ENCODE peak calls at places on chromosomes 4 and X, in nine cellular contexts. C is HCT116; D is neuronal stem cell; J is right lobe of liver; S is A673; T is dorsolateral prefrontal cortex; F is heart left ventricle; R is aorta; V is naive thymus-derived CD4-positive, alpha-beta T cell. K is an unnamed sample.

GRCh38 chr4:167897116-167897515 is 195.2 kb upstream of the ANXA10 start:
- DNase-seq in C (peak; percentile 23), D (peak; percentile 68), J (no peak), S (peak; percentile 3), T (no peak), F (no peak), R (no peak), V (no peak), K (peak; percentile 68)

GRCh38 chr4:82989567-82990429 is 20.8 kb downstream of the LIN54 start:
- DNase-seq in C (no peak), D (no peak), J (no peak), S (no peak), T (no peak), F (no peak), R (no peak), V (peak; percentile 15), K (no peak)

GRCh38 chr4:71294301-71294700 is 44.5 kb upstream of the SLC4A4 start:
- DNase-seq in C (no peak), D (no peak), J (no peak), S (no peak), T (no peak), F (no peak), R (no peak), V (no peak), K (peak; percentile 19)

GRCh38 chr4:186203391-186203802 is 12.0 kb downstream of the CYP4V2 start:
- DNase-seq in C (no peak), D (no peak), J (no peak), S (peak; percentile 90), T (no peak), F (no peak), R (no peak), V (no peak), K (no peak)

GRCh38 chr4:120018786-120019185 is 47.9 kb downstream of the MAD2L1 start:
- DNase-seq in C (no peak), D (no peak), J (no peak), S (no peak), T (no peak), F (no peak), R (no peak), V (no peak), K (no peak)

GRCh38 chr4:165520071-165520470 is 141.3 kb downstream of the CPE start:
- DNase-seq in C (no peak), D (no peak), J (no peak), S (no peak), T (no peak), F (no peak), R (no peak), V (no peak), K (no peak)

GRCh38 chrX:110089656-110090404 is 86.9 kb downstream of the TMEM164 start:
- DNase-seq in C (no peak), D (no peak), J (no peak), S (no peak), T (no peak), F (no peak), R (no peak), V (no peak), K (no peak)

GRCh38 chr4:56990109-56990508 is 11.4 kb downstream of the POLR2B start:
- DNase-seq in C (no peak), D (no peak), J (no peak), S (no peak), T (no peak), F (no peak), R (no peak), V (no peak), K (peak; percentile 50)

GRCh38 chr4:13285336-13285735 is 198.8 kb downstream of the RAB28 start:
- DNase-seq in C (no peak), D (no peak), J (no peak), S (no peak), T (no peak), F (no peak), R (no peak), V (no peak), K (no peak)

GRCh38 chrX:24874604-24875247 is 141.0 kb downstream of the ARX start:
- DNase-seq in C (no peak), D (no peak), J (peak; percentile 17), S (no peak), T (no peak), F (no peak), R (no peak), V (no peak), K (no peak)

GRCh38 chr4:153507679-153508073 is 41.5 kb downstream of the TMEM131L start:
- DNase-seq in C (no peak), D (no peak), J (no peak), S (no peak), T (no peak), F (no peak), R (no peak), V (no peak), K (no peak)

GRCh38 chrX:48761674-48762471 is at the start of gene GLOD5:
- DNase-seq in C (peak; percentile 35), D (no peak), J (peak; percentile 45), S (peak; percentile 5), T (no peak), F (no peak), R (no peak), V (no peak), K (no peak)

GRCh38 chr4:8038702-8039251 is 99.1 kb upstream of the AFAP1 start:
- DNase-seq in C (no peak), D (no peak), J (no peak), S (no peak), T (no peak), F (no peak), R (no peak), V (no peak), K (no peak)

GRCh38 chr4:33850503-33850902 is 2393.8 kb downstream of the ARAP2 start:
- DNase-seq in C (no peak), D (no peak), J (no peak), S (no peak), T (no peak), F (no peak), R (no peak), V (no peak), K (no peak)

GRCh38 chr4:187088070-187088799 is 364.6 kb upstream of the FAT1 start:
- DNase-seq in C (no peak), D (no peak), J (no peak), S (no peak), T (no peak), F (no peak), R (no peak), V (no peak), K (no peak)

GRCh38 chr4:953574-953915 is 19.8 kb downstream of the DGKQ start:
- DNase-seq in C (no peak), D (no peak), J (no peak), S (no peak), T (no peak), F (no peak), R (no peak), V (no peak), K (no peak)

GRCh38 chr4:164959896-164960295 is 17.6 kb downstream of the TRIM61 start:
- DNase-seq in C (no peak), D (no peak), J (no peak), S (no peak), T (no peak), F (no peak), R (no peak), V (no peak), K (peak; percentile 32)

GRCh38 chr4:110623710-110624015 is 786 bp upstream of the PITX2 start:
- DNase-seq in C (no peak), D (no peak), J (no peak), S (no peak), T (no peak), F (no peak), R (no peak), V (no peak), K (no peak)

GRCh38 chr4:184420402-184420801 is 53.9 kb downstream of the IRF2 start:
- DNase-seq in C (no peak), D (no peak), J (no peak), S (no peak), T (no peak), F (no peak), R (no peak), V (no peak), K (no peak)
- H3K27ac ChIP-seq in C (no peak overlapping the region), D (no peak overlapping the region), J (no peak overlapping the region), S (no peak overlapping the region), T (no peak overlapping the region), F (no peak overlapping the region), R (no peak overlapping the region), V (peak overlapping the region; percentile 41), K (no peak overlapping the region)

GRCh38 chrX:104136241-104137019 is 20.4 kb downstream of the SLC25A53 start:
- DNase-seq in C (peak; percentile 63), D (peak; percentile 68), J (peak; percentile 33), S (peak; percentile 85), T (peak; percentile 53), F (peak; percentile 61), R (peak; percentile 70), V (peak; percentile 62), K (peak; percentile 73)
- H3K27ac ChIP-seq in C (no peak overlapping the region), D (no peak overlapping the region), J (no peak overlapping the region), S (no peak overlapping the region), T (no peak overlapping the region), F (peak overlapping the region; percentile 53), R (peak overlapping the region; percentile 75), V (no peak overlapping the region), K (peak overlapping the region; percentile 51)

GRCh38 chr4:183255487-183255886 is 64.6 kb downstream of the CLDN22 start:
- DNase-seq in C (no peak), D (no peak), J (no peak), S (no peak), T (no peak), F (no peak), R (no peak), V (no peak), K (no peak)

GRCh38 chr4:183254162-183254561 is 65.9 kb downstream of the CLDN22 start:
- DNase-seq in C (no peak), D (no peak), J (no peak), S (no peak), T (no peak), F (no peak), R (no peak), V (no peak), K (no peak)

GRCh38 chr4:183257808-183258207 is 62.3 kb downstream of the CLDN22 start:
- DNase-seq in C (no peak), D (no peak), J (no peak), S (no peak), T (no peak), F (no peak), R (no peak), V (no peak), K (no peak)

GRCh38 chr4:183256756-183257385 is 63.2 kb downstream of the CLDN22 start:
- DNase-seq in C (peak; percentile 33), D (peak; percentile 35), J (peak; percentile 49), S (peak; percentile 65), T (peak; percentile 53), F (peak; percentile 53), R (peak; percentile 71), V (peak; percentile 19), K (peak; percentile 44)

DNA sequence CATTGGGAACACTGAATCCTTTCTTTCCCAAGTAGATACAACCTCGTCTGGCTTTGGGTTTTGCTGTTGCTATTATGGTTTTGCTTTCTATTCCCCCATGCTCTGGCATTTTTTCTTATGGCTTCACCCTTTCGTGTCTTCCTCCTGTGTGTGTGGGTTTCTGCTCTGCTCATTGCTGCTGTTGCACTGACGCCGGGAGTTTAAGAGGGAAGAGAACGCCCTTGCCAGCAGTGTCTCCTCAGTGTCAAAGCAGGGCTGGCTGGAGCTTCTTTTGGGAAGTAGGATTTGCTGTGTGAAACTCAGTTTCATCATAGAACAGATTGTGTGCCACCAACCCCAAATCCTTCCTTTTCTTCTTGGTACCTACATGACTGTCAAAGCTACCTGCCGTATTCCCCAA is 63.7 kb downstream of the CLDN22 start:
- DNase-seq in C (no peak), D (no peak), J (no peak), S (no peak), T (no peak), F (no peak), R (no peak), V (no peak), K (no peak)
- H3K27ac ChIP-seq in C (no peak overlapping the region), D (no peak overlapping the region), J (no peak overlapping the region), S (no peak overlapping the region), T (peak overlapping the region; percentile 0), F (no peak overlapping the region), R (no peak overlapping the region), V (no peak overlapping the region), K (no peak overlapping the region)

GRCh38 chr4:86939737-86940141 is 4.9 kb downstream of the AFF1 start:
- DNase-seq in C (no peak), D (no peak), J (no peak), S (no peak), T (no peak), F (no peak), R (no peak), V (peak; percentile 12), K (no peak)
- H3K27ac ChIP-seq in C (no peak overlapping the region), D (no peak overlapping the region), J (peak overlapping the region; percentile 48), S (no peak overlapping the region), T (no peak overlapping the region), F (peak overlapping the region; percentile 21), R (peak overlapping the region; percentile 47), V (no peak overlapping the region), K (no peak overlapping the region)

K was measured in brain microvascular endothelial cell.